ENCODE peak calls at places on chromosomes 4 and X, in seven cellular contexts. N, P, D, U, E, O and Z are unnamed samples.

GRCh38 chr4:40121515-40121914 is 64.9 kb downstream of the N4BP2 start:
- DNase-seq in N (no peak), O (no peak), D (no peak), P (peak; percentile 35), E (no peak), U (no peak), Z (no peak)

GRCh38 chrX:1462596-1463251 is 10.0 kb upstream of the ASMTL start:
- DNase-seq in N (no peak), P (peak; percentile 62), U (peak; percentile 36), E (no peak), O (no peak), D (no peak), Z (no peak)

GRCh38 chrX:538311-538710 is 92.3 kb upstream of the SHOX start:
- DNase-seq in U (no peak), D (no peak), E (no peak), P (no peak), N (no peak), O (no peak), Z (no peak)

GRCh38 chr4:168531305-168531704 is 34.5 kb downstream of the PALLD start:
- DNase-seq in U (no peak), P (no peak), O (no peak), D (no peak), N (no peak), E (no peak), Z (no peak)

GRCh38 chr4:89379541-89380035 is 72.0 kb upstream of the GPRIN3 start:
- DNase-seq in D (no peak), O (no peak), E (no peak), N (no peak), P (no peak), U (no peak), Z (no peak)

GRCh38 chr4:27701563-27701962 is 840.9 kb downstream of the STIM2 start:
- DNase-seq in D (no peak), E (no peak), O (no peak), P (no peak), U (no peak), N (no peak), Z (no peak)

GRCh38 chrX:11755724-11756123 is 2.3 kb upstream of the MSL3 start:
- DNase-seq in N (no peak), E (no peak), O (no peak), D (no peak), P (no peak), U (no peak), Z (no peak)

GRCh38 chrX:39337461-39337860 is 536.2 kb downstream of the MID1IP1 start:
- DNase-seq in P (no peak), O (no peak), U (no peak), D (no peak), N (no peak), E (no peak), Z (no peak)

GRCh38 chr4:1404573-1405248 is 1.5 kb downstream of the NKX1-1 start:
- DNase-seq in E (no peak), P (no peak), D (no peak), O (no peak), U (peak; percentile 30), N (no peak), Z (peak; percentile 2)

GRCh38 chr4:147823135-147823534 is 91.2 kb downstream of the ARHGAP10 start:
- DNase-seq in P (no peak), N (no peak), D (no peak), E (no peak), U (no peak), O (no peak), Z (no peak)

GRCh38 chr4:56906534-56906933 is 1.2 kb upstream of the REST start:
- DNase-seq in P (no peak), E (no peak), O (no peak), U (no peak), D (no peak), N (no peak), Z (no peak)

GRCh38 chr4:56909083-56909981 is 1.6 kb downstream of the REST start:
- DNase-seq in D (no peak), U (peak; percentile 73), P (peak; percentile 52), N (no peak), E (no peak), O (peak; percentile 32), Z (peak; percentile 38)

GRCh38 chr4:56907009-56907408 is 691 bp upstream of the REST start:
- DNase-seq in E (no peak), D (no peak), N (no peak), O (no peak), P (no peak), U (no peak), Z (no peak)

GRCh38 chr4:56908206-56909082 is 744 bp downstream of the REST start:
- DNase-seq in E (peak; percentile 21), N (no peak), U (peak; percentile 76), D (peak; percentile 57), P (peak; percentile 59), O (peak; percentile 45), Z (peak; percentile 61)

DNA sequence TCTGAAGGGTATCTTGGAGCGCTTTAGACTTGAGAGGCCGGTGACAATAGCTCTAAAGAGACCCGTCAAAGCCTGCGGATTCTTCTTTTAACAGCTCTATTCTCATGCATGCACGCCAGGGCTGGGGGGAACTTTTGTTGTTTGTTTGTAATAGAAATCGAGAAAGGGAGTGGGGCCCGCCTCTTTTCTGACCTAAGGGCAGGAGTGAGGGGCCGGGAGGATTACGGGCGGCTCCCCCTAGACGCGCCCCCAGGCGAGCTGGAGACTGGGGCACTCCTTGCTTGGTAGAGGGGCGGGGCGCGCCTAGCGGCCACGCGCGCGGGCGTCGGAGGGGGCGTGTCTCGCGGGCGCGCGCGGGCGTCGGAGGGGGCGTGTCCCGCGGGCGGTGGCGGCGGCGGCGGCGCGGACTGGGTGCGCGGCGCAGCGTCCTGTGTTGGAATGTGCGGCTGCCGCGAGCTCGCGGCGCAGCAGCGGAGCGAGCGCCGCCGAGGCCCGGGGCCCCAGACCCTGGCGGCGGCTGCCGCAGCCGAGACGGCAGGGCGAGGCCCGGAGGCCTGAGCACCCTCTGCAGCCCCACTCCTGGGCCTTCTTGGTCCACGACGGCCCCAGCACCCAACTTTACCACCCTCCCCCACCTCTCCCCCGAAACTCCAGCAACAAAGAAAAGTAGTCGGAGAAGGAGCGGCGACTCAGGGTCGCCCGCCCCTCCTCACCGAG is at the start of gene REST:
- DNase-seq in P (peak; percentile 69), O (peak; percentile 61), E (peak; percentile 62), D (peak; percentile 95), U (peak; percentile 87), N (peak; percentile 28), Z (peak; percentile 73)
- TF ChIP-seq POLR2A in P (peak; percentile 72), O (peak; percentile 69), E (peak; percentile 23), D (peak; percentile 79), U (no peak), N (peak; percentile 78), Z (peak; percentile 51)

GRCh38 chr4:70678383-70678999 is 9.8 kb upstream of the UTP3 start:
- DNase-seq in O (no peak), P (no peak), U (no peak), N (no peak), E (no peak), D (no peak), Z (no peak)
- H3K4me1 ChIP-seq in O (no peaks in the 10 kb centered on the region), P (no peaks in the 10 kb centered on the region), U (no peaks in the 10 kb centered on the region), N (no peaks in the 10 kb centered on the region), E (no peaks in the 10 kb centered on the region), D (no peaks in the 10 kb centered on the region), Z (no peaks in the 10 kb centered on the region)

DNA sequence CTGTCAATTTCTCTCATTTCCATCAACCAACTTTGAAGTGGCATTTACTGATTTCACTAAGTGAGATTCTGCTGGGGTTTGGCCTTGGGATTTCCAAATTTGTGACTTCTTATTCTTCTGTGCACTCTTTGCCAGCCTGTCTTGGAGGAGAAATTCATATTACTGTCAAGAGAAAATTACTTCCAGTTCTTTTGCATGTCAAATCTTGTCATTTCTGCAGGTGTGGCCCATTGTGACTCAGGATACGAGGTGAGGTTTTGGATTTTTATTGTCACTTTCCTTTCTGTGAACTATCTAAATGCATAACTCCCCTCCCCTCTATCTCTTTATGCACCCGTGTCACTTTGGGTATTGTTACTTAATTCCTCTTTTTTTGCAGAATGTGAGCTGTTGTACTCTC is 102.6 kb upstream of the GUCY1A1 start:
- DNase-seq in P (no peak), U (no peak), E (no peak), D (no peak), N (no peak), O (no peak), Z (no peak)
- TF ChIP-seq POLR2A in P (no peak), U (no peak), E (no peak), D (no peak), N (no peak), O (no peak), Z (no peak)

GRCh38 chr4:6686104-6686787 is 7.4 kb upstream of the S100P start:
- DNase-seq in N (no peak), P (no peak), E (no peak), D (no peak), O (no peak), U (no peak), Z (no peak)

GRCh38 chr4:6682862-6683590 is 10.7 kb upstream of the S100P start:
- DNase-seq in U (no peak), D (no peak), N (no peak), E (no peak), P (no peak), O (no peak), Z (no peak)

GRCh38 chr4:6681191-6681590 is 12.5 kb upstream of the S100P start:
- DNase-seq in O (no peak), N (no peak), P (no peak), U (no peak), D (no peak), E (no peak), Z (no peak)

GRCh38 chr4:6687947-6688878 is 5.5 kb upstream of the S100P start:
- DNase-seq in N (no peak), U (no peak), O (no peak), D (no peak), E (no peak), P (no peak), Z (peak; percentile 75)

GRCh38 chr4:6684656-6685055 is 9.0 kb upstream of the S100P start:
- DNase-seq in P (no peak), D (no peak), E (no peak), U (no peak), O (no peak), N (no peak), Z (no peak)
- H3K4me1 ChIP-seq in P (peaks cover 5% of the 10 kb centered on the region), D (peaks cover 12% of the 10 kb centered on the region), E (peaks cover 16% of the 10 kb centered on the region), U (peaks cover 11% of the 10 kb centered on the region), O (no peaks in the 10 kb centered on the region), N (peaks cover 10% of the 10 kb centered on the region), Z (peaks cover 12% of the 10 kb centered on the region)

GRCh38 chrX:49190783-49191032 is 4.5 kb upstream of the PRICKLE3 start:
- DNase-seq in N (no peak), E (peak; percentile 63), P (no peak), D (no peak), O (no peak), U (no peak), Z (no peak)
- TF ChIP-seq POLR2A in N (peak; percentile 65), E (no peak), P (peak; percentile 33), D (no peak), O (no peak), U (peak; percentile 44), Z (peak; percentile 67)

DNA sequence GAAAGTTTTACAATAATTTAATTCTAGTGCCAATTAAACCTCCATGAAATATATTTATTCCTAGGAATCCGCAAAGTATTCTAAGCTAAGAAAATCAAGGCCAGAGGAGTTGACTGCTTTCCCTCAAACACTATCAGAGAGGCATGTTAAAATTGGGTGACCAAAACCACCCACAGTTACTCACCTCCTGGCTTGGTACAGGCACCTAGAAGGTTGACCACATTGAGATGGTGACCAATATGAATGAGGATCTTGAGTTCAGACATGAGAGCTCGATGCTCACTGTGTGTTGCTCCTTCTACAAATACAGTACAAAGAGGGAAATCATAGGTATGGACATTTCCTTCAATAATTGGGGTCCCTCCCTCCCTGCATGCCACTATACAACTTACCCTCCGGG is 29.4 kb downstream of the KDR start:
- DNase-seq in P (no peak), N (no peak), O (no peak), D (no peak), E (no peak), U (no peak), Z (no peak)
- H3K4me1 ChIP-seq in P (no peaks in the 10 kb centered on the region), N (no peaks in the 10 kb centered on the region), O (peaks cover 8% of the 10 kb centered on the region), D (no peaks in the 10 kb centered on the region), E (no peaks in the 10 kb centered on the region), U (no peaks in the 10 kb centered on the region), Z (no peaks in the 10 kb centered on the region)

GRCh38 chr4:7068279-7068842 is 497 bp upstream of the GRPEL1 start:
- DNase-seq in E (no peak), U (no peak), D (no peak), O (no peak), P (no peak), N (no peak), Z (no peak)
- TF ChIP-seq POLR2A in E (no peak), U (no peak), D (no peak), O (no peak), P (no peak), N (no peak), Z (peak; percentile 39)